ENCODE peak calls at places on chromosomes 4 and X, in six cellular contexts. P is heart right ventricle, K is left lung, A is tibial artery, C is ascending aorta, B is PC-3. G is an unnamed sample.

GRCh38 chr4:30721353-30722091 is 1.4 kb downstream of the PCDH7 start:
- DNase-seq in P (peak), K (peak), A (peak), C (no peak), B (peak), G (no peak)

GRCh38 chr4:155371432-155372043 is 5.2 kb downstream of the MAP9 start:
- DNase-seq in P (no peak), K (no peak), A (no peak), C (no peak), B (peak), G (no peak)

GRCh38 chr4:4696521-4696920 is 154.7 kb upstream of the STX18 start:
- DNase-seq in P (no peak), K (no peak), A (no peak), C (no peak), B (no peak), G (no peak)

GRCh38 chrX:41449615-41450014 is 2.5 kb downstream of the NYX start:
- DNase-seq in P (peak), K (no peak), A (no peak), C (no peak), B (peak), G (no peak)

GRCh38 chr4:124737619-124738018 is 25.1 kb upstream of the ANKRD50 start:
- DNase-seq in P (no peak), K (no peak), A (no peak), C (no peak), B (peak), G (no peak)

GRCh38 chr4:5638316-5638715 is 70.0 kb downstream of the EVC2 start:
- DNase-seq in P (no peak), K (no peak), A (no peak), C (no peak), B (peak), G (peak)

GRCh38 chrX:41377624-41378023 is 43.7 kb downstream of the DDX3X start:
- DNase-seq in P (no peak), K (no peak), A (no peak), C (no peak), B (no peak), G (no peak)

GRCh38 chr4:74934016-74934821 is 1.3 kb downstream of the PARM1 start:
- DNase-seq in P (peak), K (peak), A (peak), C (no peak), B (peak), G (no peak)

GRCh38 chr4:24559032-24559821 is 25.1 kb downstream of the DHX15 start:
- DNase-seq in P (no peak), K (no peak), A (no peak), C (no peak), B (peak), G (no peak)

DNA sequence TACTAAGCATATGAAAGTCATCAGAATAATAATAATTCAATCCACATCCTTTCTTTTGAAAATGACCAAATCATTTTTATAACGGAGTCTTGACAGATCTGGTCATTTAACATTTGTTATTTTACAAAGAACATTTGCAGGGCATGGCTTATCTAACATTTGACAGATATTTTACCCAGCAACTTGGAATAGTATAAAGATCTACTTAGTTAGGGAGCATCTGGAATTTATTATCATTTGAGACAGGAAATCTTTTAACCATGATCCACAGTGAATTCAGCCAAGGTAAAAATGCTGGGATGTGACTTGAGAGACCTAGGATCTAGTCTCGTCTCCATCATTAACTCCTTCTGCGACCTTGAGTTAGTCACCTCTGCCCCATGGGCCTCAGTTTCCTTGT is 22.4 kb downstream of the STARD8 start:
- DNase-seq in P (no peak), K (no peak), A (no peak), C (no peak), B (no peak), G (no peak)
- H3K27ac ChIP-seq in P (no peak), K (no peak), A (no peak), C (no peak), B (no peak), G (no peak)

GRCh38 chrX:40148189-40148438 is 50.4 kb upstream of the BCOR start:
- DNase-seq in P (no peak), K (no peak), A (no peak), C (no peak), B (no peak), G (no peak)
- H3K4me3 ChIP-seq in P (no peak), K (no peak), A (no peak), C (no peak), B (no peak), G (no peak)

GRCh38 chr4:26183017-26183416 is 137.8 kb upstream of the RBPJ start:
- DNase-seq in P (no peak), K (no peak), A (no peak), C (no peak), B (peak), G (no peak)
- H3K27ac ChIP-seq in P (no peak), K (no peak), A (no peak), C (no peak), B (peak), G (no peak)

GRCh38 chrX:104310084-104310483 is 55.4 kb upstream of the ESX1 start:
- DNase-seq in P (no peak), K (no peak), A (no peak), C (no peak), B (peak), G (no peak)
- H3K4me3 ChIP-seq in P (no peak), K (no peak), A (no peak), C (peak), B (peak), G (no peak)

GRCh38 chr4:71045256-71045655 is 51.8 kb downstream of the DCK start:
- DNase-seq in P (no peak), K (no peak), A (no peak), C (no peak), B (no peak), G (no peak)
- H3K27ac ChIP-seq in P (no peak), K (no peak), A (no peak), C (no peak), B (no peak), G (no peak)

G was measured in RWPE2.